ENCODE peak calls at places on chromosomes 5 and 9, in seven cellular contexts. J is mammary epithelial cell, A is RWPE2, S is pancreas, Y is A673, B is ovary, R is suprapubic skin. T is an unnamed sample.
A peak's percentile ranks its signal among the peaks of the same experiment; 100 is the strongest.

GRCh38 chr5:79564798-79565279 is 47.4 kb upstream of the TENT2 start:
- DNase-seq in A (no peak), B (no peak), Y (no peak), S (no peak), R (no peak), J (no peak), T (no peak)

GRCh38 chr5:147643142-147643541 is 133.3 kb upstream of the DPYSL3 start:
- DNase-seq in R (no peak), J (peak; percentile 58), Y (no peak), B (no peak), A (no peak), S (no peak), T (no peak)

GRCh38 chr5:60686164-60686563 is 13.8 kb downstream of the DEPDC1B start:
- DNase-seq in Y (no peak), A (no peak), S (no peak), R (no peak), J (no peak), B (no peak), T (no peak)

GRCh38 chr5:72138943-72139467 is 31.7 kb downstream of the MAP1B start:
- DNase-seq in J (peak; percentile 92), R (no peak), S (no peak), Y (no peak), A (no peak), B (peak; percentile 40), T (no peak)

GRCh38 chr9:42852133-42852532 is 668.7 kb downstream of the SPATA31A6 start:
- DNase-seq in S (peak; percentile 72), A (peak; percentile 70), R (no peak), B (peak; percentile 29), Y (peak; percentile 35), J (peak; percentile 64), T (peak; percentile 58)

GRCh38 chr9:113807173-113808061 is 68.7 kb upstream of the ZNF618 start:
- DNase-seq in S (peak; percentile 31), B (peak; percentile 53), R (no peak), Y (peak; percentile 71), J (peak; percentile 43), A (no peak), T (peak; percentile 67)

GRCh38 chr5:1507457-1507856 is 16.3 kb downstream of the LPCAT1 start:
- DNase-seq in J (no peak), R (peak; percentile 51), A (peak; percentile 65), S (no peak), Y (no peak), B (peak; percentile 13), T (peak; percentile 41)

GRCh38 chr5:152058267-152058666 is 133.6 kb upstream of the GLRA1 start:
- DNase-seq in S (no peak), J (no peak), A (no peak), B (no peak), Y (no peak), R (no peak), T (peak; percentile 60)

GRCh38 chr5:36363101-36363500 is 61.4 kb upstream of the RANBP3L start:
- DNase-seq in A (no peak), R (no peak), S (no peak), B (no peak), Y (no peak), J (peak; percentile 44), T (no peak)

GRCh38 chr5:98785244-98785643 is 11.8 kb downstream of the RGMB start:
- DNase-seq in B (no peak), A (no peak), S (no peak), Y (no peak), J (no peak), R (no peak), T (no peak)

GRCh38 chr9:14366071-14366470 is 52.1 kb upstream of the NFIB start:
- DNase-seq in Y (no peak), B (no peak), A (no peak), J (peak; percentile 58), S (no peak), R (no peak), T (peak; percentile 73)

GRCh38 chr5:126138475-126139005 is 284.7 kb upstream of the GRAMD2B start:
- DNase-seq in J (peak; percentile 10), R (no peak), Y (peak; percentile 4), S (no peak), B (no peak), A (no peak), T (no peak)

GRCh38 chr9:134937566-134938345 is 20.0 kb upstream of the FCN1 start:
- DNase-seq in B (no peak), Y (no peak), A (peak; percentile 37), R (no peak), J (no peak), S (no peak), T (no peak)

GRCh38 chr9:134936021-134936761 is 18.5 kb upstream of the FCN1 start:
- DNase-seq in J (no peak), S (no peak), A (peak; percentile 38), B (no peak), R (no peak), Y (no peak), T (no peak)

GRCh38 chr9:134933076-134933659 is 15.5 kb upstream of the FCN1 start:
- DNase-seq in J (no peak), A (peak; percentile 29), S (no peak), R (no peak), Y (no peak), B (no peak), T (peak; percentile 31)

GRCh38 chr9:134936762-134937555 is 19.2 kb upstream of the FCN1 start:
- DNase-seq in S (no peak), B (no peak), A (peak; percentile 11), Y (no peak), J (no peak), R (no peak), T (no peak)

GRCh38 chr9:134935056-134936020 is 17.6 kb upstream of the FCN1 start:
- DNase-seq in Y (peak; percentile 60), R (no peak), A (peak; percentile 45), S (no peak), J (no peak), B (no peak), T (no peak)
- H3K4me1 ChIP-seq in Y (peaks cover 12% of the 10 kb centered on the region), R (no peaks in the 10 kb centered on the region), A (no peaks in the 10 kb centered on the region), S (no peaks in the 10 kb centered on the region), J (no peaks in the 10 kb centered on the region), B (peaks cover 7% of the 10 kb centered on the region), T (no peaks in the 10 kb centered on the region)

GRCh38 chr5:113216545-113216944 is 218.2 kb downstream of the TSSK1B start:
- DNase-seq in J (no peak), B (no peak), S (no peak), Y (no peak), R (no peak), A (no peak), T (no peak)

GRCh38 chr5:113218906-113219517 is 215.8 kb downstream of the TSSK1B start:
- DNase-seq in A (no peak), R (no peak), J (no peak), B (no peak), Y (no peak), S (no peak), T (no peak)

GRCh38 chr5:113219695-113220094 is 215.1 kb downstream of the TSSK1B start:
- DNase-seq in Y (no peak), J (no peak), R (no peak), A (no peak), B (no peak), S (no peak), T (no peak)

GRCh38 chr5:113217619-113218184 is 217.1 kb downstream of the TSSK1B start:
- DNase-seq in S (no peak), R (no peak), A (no peak), B (no peak), Y (no peak), J (no peak), T (no peak)

DNA sequence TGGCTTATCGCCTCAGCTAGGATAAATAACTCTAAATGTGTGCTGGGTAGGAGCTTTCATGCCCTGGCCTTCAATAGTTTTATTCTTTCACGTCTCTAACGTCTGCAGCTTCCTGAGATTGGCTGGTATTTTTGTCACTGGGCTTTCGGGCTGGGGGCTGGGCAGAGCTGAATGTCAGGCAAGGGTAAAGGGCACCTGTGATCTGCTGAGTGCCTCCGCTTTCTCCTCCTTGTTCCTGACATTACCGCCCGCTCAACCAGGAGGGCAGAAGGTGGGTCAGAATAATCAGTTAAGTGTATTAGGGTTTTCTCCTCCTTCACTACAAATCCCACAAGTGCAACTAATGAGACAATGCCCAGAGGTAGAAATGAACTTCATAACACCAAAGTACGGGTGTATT is 216.6 kb downstream of the TSSK1B start:
- DNase-seq in J (no peak), S (no peak), Y (no peak), A (no peak), R (no peak), B (no peak), T (peak; percentile 55)
- H3K4me3 ChIP-seq in J (no peak overlapping the region), S (no peak overlapping the region), Y (no peak overlapping the region), A (no peak overlapping the region), R (no peak overlapping the region), B (no peak overlapping the region), T (peak overlapping the region; percentile 46)

GRCh38 chr9:112011051-112011620 is 114.5 kb downstream of the UGCG start:
- DNase-seq in J (no peak), S (no peak), A (no peak), R (no peak), Y (no peak), B (no peak), T (no peak)

GRCh38 chr9:112009656-112010055 is 113.0 kb downstream of the UGCG start:
- DNase-seq in R (no peak), S (no peak), J (no peak), A (no peak), Y (no peak), B (no peak), T (no peak)

GRCh38 chr9:112012026-112012902 is 115.7 kb downstream of the UGCG start:
- DNase-seq in Y (peak; percentile 53), R (peak; percentile 72), S (peak; percentile 74), A (peak; percentile 90), B (peak; percentile 20), J (peak; percentile 91), T (peak; percentile 47)

GRCh38 chr9:112013261-112013660 is 116.6 kb downstream of the UGCG start:
- DNase-seq in Y (no peak), J (no peak), A (no peak), S (no peak), R (no peak), B (no peak), T (no peak)

GRCh38 chr9:112010537-112010936 is 113.9 kb downstream of the UGCG start:
- DNase-seq in J (no peak), Y (no peak), A (no peak), S (no peak), R (no peak), B (no peak), T (no peak)
- H3K27ac ChIP-seq in J (no peak overlapping the region), Y (no peak overlapping the region), A (peak overlapping the region; percentile 94), S (no peak overlapping the region), R (no peak overlapping the region), B (no peak overlapping the region), T (no peak overlapping the region)

GRCh38 chr5:6721442-6721841 is 8.2 kb downstream of the TENT4A start:
- DNase-seq in S (no peak), B (no peak), A (peak; percentile 49), J (no peak), Y (no peak), R (peak; percentile 62), T (peak; percentile 67)

GRCh38 chr5:6718161-6718681 is 5.0 kb downstream of the TENT4A start:
- DNase-seq in A (peak; percentile 39), S (no peak), Y (no peak), J (no peak), B (no peak), R (no peak), T (no peak)

GRCh38 chr5:6719417-6719816 is 6.2 kb downstream of the TENT4A start:
- DNase-seq in S (no peak), Y (no peak), J (no peak), R (no peak), B (no peak), A (peak; percentile 49), T (no peak)

GRCh38 chr5:6720561-6720921 is 7.3 kb downstream of the TENT4A start:
- DNase-seq in R (no peak), S (no peak), A (peak; percentile 12), Y (no peak), J (no peak), B (no peak), T (no peak)

GRCh38 chr5:6719896-6720560 is 6.8 kb downstream of the TENT4A start:
- DNase-seq in J (no peak), B (no peak), S (no peak), R (no peak), A (no peak), Y (no peak), T (no peak)
- H3K4me1 ChIP-seq in J (peaks cover 29% of the 10 kb centered on the region), B (peaks cover 49% of the 10 kb centered on the region), S (peaks cover 21% of the 10 kb centered on the region), R (peaks cover 81% of the 10 kb centered on the region), A (peaks cover 11% of the 10 kb centered on the region), Y (peaks cover 20% of the 10 kb centered on the region), T (peaks cover 47% of the 10 kb centered on the region)

T was measured in right cardiac atrium.